ENCODE peak calls at places on chromosomes 16 and 17, in seven cellular contexts. J, X, Q, D, F, P and V are unnamed samples.

GRCh38 chr16:70553175-70553574 is 29.6 kb downstream of the SF3B3 start:
- DNase-seq in P (no peak), J (no peak), Q (no peak), D (no peak), X (no peak), F (no peak), V (no peak)

GRCh38 chr17:17384961-17385360 is 81.8 kb downstream of the NT5M start:
- DNase-seq in Q (no peak), P (no peak), X (no peak), F (peak; percentile 7), J (no peak), D (no peak), V (no peak)

GRCh38 chr16:57814896-57815295 is 12.6 kb upstream of the KIFC3 start:
- DNase-seq in Q (no peak), F (no peak), P (no peak), J (no peak), D (no peak), X (no peak), V (no peak)

GRCh38 chr17:55520402-55520801 is 9.2 kb upstream of the SMIM36 start:
- DNase-seq in D (no peak), P (no peak), Q (no peak), J (no peak), X (no peak), F (no peak), V (no peak)

GRCh38 chr17:61966201-61966600 is 38.4 kb upstream of the INTS2 start:
- DNase-seq in X (no peak), D (no peak), J (no peak), Q (no peak), P (no peak), F (no peak), V (no peak)

GRCh38 chr16:84648595-84649510 is 542 bp downstream of the KLHL36 start:
- DNase-seq in J (peak; percentile 54), Q (peak; percentile 43), D (peak; percentile 47), X (peak; percentile 87), F (peak; percentile 59), P (peak; percentile 67), V (peak; percentile 31)

GRCh38 chr17:64209356-64209941 is 53.6 kb downstream of the TEX2 start:
- DNase-seq in F (no peak), P (no peak), X (no peak), J (no peak), Q (no peak), D (no peak), V (no peak)

GRCh38 chr16:821751-822150 is 21.2 kb upstream of the GNG13 start:
- DNase-seq in X (no peak), F (no peak), P (no peak), D (no peak), J (no peak), Q (no peak), V (no peak)

GRCh38 chr16:85349413-85350145 is 237.3 kb upstream of the CIBAR2 start:
- DNase-seq in X (no peak), D (no peak), Q (no peak), J (no peak), F (no peak), P (no peak), V (no peak)

GRCh38 chr17:82237083-82237745 is 8.4 kb downstream of the SLC16A3 start:
- DNase-seq in Q (no peak), F (no peak), D (no peak), X (peak; percentile 70), J (no peak), P (peak; percentile 54), V (no peak)
- H3K4me1 ChIP-seq in Q (peaks cover 50% of the 10 kb centered on the region), F (no peaks in the 10 kb centered on the region), D (peaks cover 88% of the 10 kb centered on the region), X (peaks cover 65% of the 10 kb centered on the region), J (peaks cover 3% of the 10 kb centered on the region), P (peaks cover 56% of the 10 kb centered on the region), V (peaks cover 7% of the 10 kb centered on the region)

DNA sequence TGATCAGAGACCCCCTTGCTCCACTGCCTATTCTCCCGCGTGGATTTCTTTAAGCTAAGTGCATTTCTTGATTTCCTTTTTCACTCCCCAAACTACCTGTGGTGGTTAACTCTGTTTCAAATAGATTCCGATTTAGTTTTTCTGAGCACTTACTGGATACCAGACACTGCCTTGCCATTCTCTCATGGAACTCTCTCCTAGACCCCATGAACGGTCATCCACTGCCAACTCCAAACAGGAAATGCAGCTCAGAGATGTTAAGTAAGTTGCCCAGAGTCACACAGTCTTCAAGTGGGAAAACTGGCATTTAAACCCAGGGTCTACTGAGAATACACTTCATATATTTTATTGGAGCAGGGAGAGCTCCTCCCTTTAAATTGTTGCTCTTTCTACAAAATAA is 199.4 kb downstream of the MAF start:
- DNase-seq in D (no peak), F (no peak), P (no peak), J (no peak), Q (no peak), X (no peak), V (no peak)
- H3K4me1 ChIP-seq in D (no peaks in the 10 kb centered on the region), F (no peaks in the 10 kb centered on the region), P (peaks cover 2% of the 10 kb centered on the region), J (no peaks in the 10 kb centered on the region), Q (no peaks in the 10 kb centered on the region), X (no peaks in the 10 kb centered on the region), V (no peaks in the 10 kb centered on the region)

DNA sequence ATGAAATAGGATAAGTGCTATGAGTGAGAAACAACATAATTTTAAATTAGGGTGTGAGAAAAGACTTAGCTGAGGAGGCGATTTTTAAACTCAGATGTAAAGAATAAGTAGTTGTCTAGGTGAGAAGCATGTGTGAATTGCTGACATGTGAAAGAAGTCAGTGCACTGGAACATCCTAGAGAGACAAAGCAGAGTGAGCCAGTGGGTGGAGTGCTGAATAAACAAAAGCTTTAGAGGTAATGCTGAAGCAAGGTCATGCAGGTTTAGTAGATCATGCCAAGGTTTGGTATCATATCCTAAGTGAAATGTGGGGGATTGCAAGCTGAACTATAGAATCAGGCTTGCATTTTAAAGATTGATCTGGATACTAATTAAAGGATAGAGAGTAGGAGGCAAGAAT is 89.4 kb downstream of the KIF2B start:
- DNase-seq in P (no peak), F (no peak), Q (no peak), X (no peak), D (no peak), J (no peak), V (no peak)
- H3K4me1 ChIP-seq in P (no peaks in the 10 kb centered on the region), F (no peaks in the 10 kb centered on the region), Q (no peaks in the 10 kb centered on the region), X (no peaks in the 10 kb centered on the region), D (no peaks in the 10 kb centered on the region), J (no peaks in the 10 kb centered on the region), V (no peaks in the 10 kb centered on the region)

DNA sequence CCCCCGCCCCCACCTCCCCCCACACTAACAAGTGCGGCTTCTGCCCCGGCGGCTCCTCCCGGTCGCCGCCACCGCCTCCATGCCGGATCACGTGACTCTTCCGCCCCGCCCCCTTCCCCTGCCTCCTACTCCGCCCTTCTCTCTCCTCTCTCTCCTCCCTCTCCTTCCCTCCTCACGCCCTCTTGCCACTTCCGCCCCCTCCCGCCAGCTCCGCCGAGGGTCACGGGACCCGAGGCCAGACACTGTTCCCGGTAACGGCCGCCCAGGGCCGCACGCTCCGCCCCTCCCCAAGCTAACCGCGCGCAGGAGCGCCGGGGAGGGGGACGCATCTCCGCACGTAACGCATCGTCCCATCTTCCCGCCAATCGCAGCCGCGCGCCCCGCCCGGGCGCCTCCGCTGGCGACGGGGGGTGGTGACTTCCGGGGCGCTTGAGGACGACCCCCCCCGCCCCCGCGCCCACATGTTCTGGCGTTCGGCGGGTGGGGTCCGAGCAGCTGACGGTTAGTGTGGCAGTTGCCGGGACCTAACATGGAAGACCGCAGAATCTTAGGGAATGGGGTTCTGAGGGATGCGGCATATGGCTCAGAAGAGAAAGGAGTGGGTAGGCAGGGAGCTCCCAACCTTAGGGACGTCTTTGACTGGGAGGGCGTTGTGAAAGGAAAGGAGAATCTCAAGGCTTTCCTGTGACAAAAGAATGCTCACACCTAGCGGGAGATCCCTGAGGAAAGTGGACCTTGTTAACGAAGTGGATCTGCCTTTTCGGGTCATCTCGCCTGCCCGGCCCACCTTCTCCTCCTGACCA is at the start of gene USP32:
- DNase-seq in D (peak; percentile 96), F (peak; percentile 100), J (peak; percentile 99), P (peak; percentile 98), X (peak; percentile 100), Q (peak; percentile 97), V (peak; percentile 96)
- H3K4me1 ChIP-seq in D (peaks cover 24% of the 10 kb centered on the region), F (no peaks in the 10 kb centered on the region), J (no peaks in the 10 kb centered on the region), P (peaks cover 3% of the 10 kb centered on the region), X (peaks cover 47% of the 10 kb centered on the region), Q (peaks cover 18% of the 10 kb centered on the region), V (peaks cover 18% of the 10 kb centered on the region)

DNA sequence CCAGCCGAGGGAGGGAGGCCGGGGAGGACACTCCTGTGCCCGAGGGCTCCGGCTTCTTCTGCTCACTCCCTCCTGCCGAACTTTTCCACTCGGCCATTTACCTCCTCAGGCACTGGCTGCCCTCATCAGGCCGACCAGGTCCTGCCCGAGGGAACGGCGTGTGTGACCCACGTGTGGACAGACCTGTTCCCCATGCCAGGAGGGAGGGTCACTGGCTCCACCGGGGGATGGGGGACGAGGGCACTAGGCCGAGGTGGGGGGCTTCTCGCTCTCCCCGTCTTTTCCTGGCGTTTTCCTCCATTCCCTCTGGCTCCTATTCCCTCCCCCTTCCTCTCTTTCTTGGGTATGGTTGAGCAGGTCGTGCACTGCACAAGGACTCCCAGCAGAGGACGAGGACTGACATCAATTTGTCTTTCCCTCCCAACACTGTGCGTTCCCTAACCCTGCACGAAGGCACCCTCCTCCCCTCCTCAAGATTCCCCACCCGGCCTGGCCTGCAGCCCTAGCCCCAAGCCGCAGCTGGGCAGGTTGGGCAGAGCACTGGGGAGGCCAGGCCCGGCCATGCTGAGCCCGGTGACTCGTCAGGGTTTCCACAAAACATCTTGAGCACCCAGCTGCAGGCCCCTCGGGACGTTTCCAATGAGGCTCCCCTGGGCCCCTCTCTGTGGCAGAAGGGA is 3.2 kb upstream of the IL17C start:
- DNase-seq in F (no peak), X (no peak), Q (no peak), P (no peak), J (no peak), D (no peak), V (no peak)
- H3K4me1 ChIP-seq in F (no peaks in the 10 kb centered on the region), X (peaks cover 15% of the 10 kb centered on the region), Q (peaks cover 56% of the 10 kb centered on the region), P (no peaks in the 10 kb centered on the region), J (no peaks in the 10 kb centered on the region), D (no peaks in the 10 kb centered on the region), V (peaks cover 35% of the 10 kb centered on the region)

GRCh38 chr17:77180503-77181330 is 39.9 kb downstream of the SEC14L1 start:
- DNase-seq in J (no peak), F (no peak), X (no peak), D (no peak), Q (no peak), P (no peak), V (no peak)

GRCh38 chr17:77174928-77175720 is 34.4 kb downstream of the SEC14L1 start:
- DNase-seq in J (no peak), X (no peak), Q (no peak), P (no peak), D (no peak), F (no peak), V (no peak)

GRCh38 chr17:77177002-77177401 is 36.2 kb downstream of the SEC14L1 start:
- DNase-seq in F (no peak), D (no peak), P (no peak), X (no peak), J (no peak), Q (no peak), V (no peak)

GRCh38 chr17:77178586-77178985 is 37.8 kb downstream of the SEC14L1 start:
- DNase-seq in X (no peak), F (no peak), Q (no peak), J (no peak), P (no peak), D (no peak), V (no peak)

DNA sequence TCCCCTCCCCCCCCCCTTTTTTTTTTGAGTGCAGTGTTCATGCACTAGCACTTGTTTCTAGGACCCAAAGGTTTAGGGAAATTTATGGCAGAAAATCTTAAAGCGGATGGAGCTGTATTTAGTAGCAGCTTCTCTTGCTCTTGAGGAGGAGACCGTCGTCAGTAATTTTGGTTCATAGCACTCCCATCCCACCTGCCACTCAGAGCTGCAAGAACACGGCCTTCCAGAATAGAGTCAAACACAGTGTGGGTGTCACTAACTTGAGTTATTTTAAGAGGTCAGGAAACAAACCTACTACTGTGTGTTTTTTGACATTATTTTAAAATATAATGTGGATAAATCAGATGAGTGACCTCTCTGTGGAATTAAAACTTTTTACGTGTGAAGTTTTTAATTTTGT is 37.3 kb downstream of the SEC14L1 start:
- DNase-seq in J (no peak), D (no peak), X (no peak), P (no peak), F (no peak), Q (no peak), V (no peak)
- H3K4me1 ChIP-seq in J (no peaks in the 10 kb centered on the region), D (no peaks in the 10 kb centered on the region), X (peaks cover 32% of the 10 kb centered on the region), P (peaks cover 2% of the 10 kb centered on the region), F (no peaks in the 10 kb centered on the region), Q (peaks cover 15% of the 10 kb centered on the region), V (no peaks in the 10 kb centered on the region)